ENCODE peak calls at places on chromosome 4, in five cellular contexts. One of them, this sample, is unnamed.

GRCh38 chr4:130322439-130322838 is 1226.5 kb downstream of the C4orf33 start:
- DNase-seq in IMR-90: no peak
- DNase-seq in K562: no peak
- DNase-seq in HepG2: no peak
- DNase-seq in H1: no peak
- DNase-seq in this sample: no peak

GRCh38 chr4:185774815-185775684 is 36.9 kb downstream of the SORBS2 start:
- DNase-seq in H1: no peak
- DNase-seq in HepG2: no peak
- DNase-seq in IMR-90: peak
- DNase-seq in K562: no peak
- DNase-seq in this sample: peak

GRCh38 chr4:80560337-80560736 is 224.8 kb downstream of the CFAP299 start:
- DNase-seq in H1: no peak
- DNase-seq in K562: no peak
- DNase-seq in HepG2: no peak
- DNase-seq in IMR-90: no peak
- DNase-seq in this sample: no peak

GRCh38 chr4:6783111-6783981 is 819 bp downstream of the KIAA0232 start:
- DNase-seq in H1: peak
- DNase-seq in K562: peak
- DNase-seq in IMR-90: peak
- DNase-seq in HepG2: peak
- DNase-seq in this sample: peak

GRCh38 chr4:129468624-129469023 is 372.7 kb downstream of the C4orf33 start:
- DNase-seq in HepG2: no peak
- DNase-seq in K562: no peak
- DNase-seq in IMR-90: no peak
- DNase-seq in H1: no peak
- DNase-seq in this sample: no peak

GRCh38 chr4:1728061-1728980 is 7.0 kb downstream of the TACC3 start:
- DNase-seq in IMR-90: no peak
- DNase-seq in HepG2: no peak
- DNase-seq in K562: no peak
- DNase-seq in H1: no peak
- DNase-seq in this sample: no peak

GRCh38 chr4:67779631-67780030 is 25.4 kb upstream of the GNRHR start:
- DNase-seq in H1: no peak
- DNase-seq in IMR-90: no peak
- DNase-seq in K562: no peak
- DNase-seq in HepG2: no peak
- DNase-seq in this sample: no peak

GRCh38 chr4:150743564-150744342 is 161.8 kb downstream of the MAB21L2 start:
- DNase-seq in H1: no peak
- DNase-seq in K562: no peak
- DNase-seq in HepG2: no peak
- DNase-seq in IMR-90: peak
- DNase-seq in this sample: no peak

GRCh38 chr4:111045992-111046391 is 423.1 kb upstream of the PITX2 start:
- DNase-seq in K562: no peak
- DNase-seq in IMR-90: no peak
- DNase-seq in HepG2: no peak
- DNase-seq in H1: no peak
- DNase-seq in this sample: no peak

GRCh38 chr4:83516042-83516772 is 19.7 kb upstream of the GPAT3 start:
- DNase-seq in HepG2: no peak
- DNase-seq in IMR-90: peak
- DNase-seq in H1: no peak
- DNase-seq in K562: no peak
- DNase-seq in this sample: no peak

GRCh38 chr4:83255584-83255983 is 29.0 kb downstream of the COQ2 start:
- DNase-seq in IMR-90: peak
- DNase-seq in HepG2: no peak
- DNase-seq in H1: no peak
- DNase-seq in K562: no peak
- DNase-seq in this sample: peak

GRCh38 chr4:174674305-174674840 is 152.1 kb upstream of the HPGD start:
- DNase-seq in IMR-90: peak
- DNase-seq in HepG2: no peak
- DNase-seq in K562: no peak
- DNase-seq in H1: no peak
- DNase-seq in this sample: peak

GRCh38 chr4:23333946-23334878 is 555.6 kb downstream of the PPARGC1A start:
- DNase-seq in IMR-90: peak
- DNase-seq in H1: no peak
- DNase-seq in K562: peak
- DNase-seq in HepG2: no peak
- DNase-seq in this sample: no peak

GRCh38 chr4:98744372-98745150 is 86.2 kb upstream of the TSPAN5 start:
- DNase-seq in H1: no peak
- DNase-seq in K562: no peak
- DNase-seq in IMR-90: no peak
- DNase-seq in HepG2: no peak
- DNase-seq in this sample: no peak

GRCh38 chr4:139628184-139629012 is 37.2 kb upstream of the MGST2 start:
- DNase-seq in HepG2: no peak
- DNase-seq in K562: no peak
- DNase-seq in IMR-90: no peak
- DNase-seq in H1: no peak
- DNase-seq in this sample: no peak

GRCh38 chr4:140789752-140790151 is 33.6 kb upstream of the TBC1D9 start:
- DNase-seq in K562: no peak
- DNase-seq in HepG2: no peak
- DNase-seq in IMR-90: peak
- DNase-seq in H1: no peak
- DNase-seq in this sample: no peak

GRCh38 chr4:137956256-137956655 is 285.9 kb downstream of the SLC7A11 start:
- DNase-seq in IMR-90: peak
- DNase-seq in H1: no peak
- DNase-seq in HepG2: no peak
- DNase-seq in K562: no peak
- DNase-seq in this sample: no peak

GRCh38 chr4:121777625-121778024 is 12.7 kb upstream of the SMIM43 start:
- DNase-seq in IMR-90: no peak
- DNase-seq in K562: no peak
- DNase-seq in H1: no peak
- DNase-seq in HepG2: no peak
- DNase-seq in this sample: no peak

GRCh38 chr4:15707363-15707715 is 4.5 kb downstream of the BST1 start:
- DNase-seq in H1: no peak
- DNase-seq in IMR-90: no peak
- DNase-seq in HepG2: no peak
- DNase-seq in K562: no peak
- DNase-seq in this sample: no peak

GRCh38 chr4:7322166-7322991 is 112.4 kb downstream of the PSAPL1 start:
- DNase-seq in HepG2: no peak
- DNase-seq in K562: no peak
- DNase-seq in IMR-90: no peak
- DNase-seq in H1: no peak
- DNase-seq in this sample: no peak

GRCh38 chr4:167025651-167026050 is 208.6 kb downstream of the SPOCK3 start:
- DNase-seq in HepG2: peak
- DNase-seq in H1: no peak
- DNase-seq in K562: no peak
- DNase-seq in IMR-90: no peak
- DNase-seq in this sample: no peak

GRCh38 chr4:140078366-140078765 is 75.6 kb downstream of the MAML3 start:
- DNase-seq in H1: no peak
- DNase-seq in K562: no peak
- DNase-seq in HepG2: no peak
- DNase-seq in IMR-90: peak
- DNase-seq in this sample: no peak

GRCh38 chr4:164779811-164780216 is 25.9 kb downstream of the SMIM31 start:
- DNase-seq in K562: peak
- DNase-seq in H1: peak
- DNase-seq in IMR-90: peak
- DNase-seq in HepG2: peak
- DNase-seq in this sample: peak

GRCh38 chr4:115187136-115187535 is 73.7 kb upstream of the NDST4 start:
- DNase-seq in IMR-90: no peak
- DNase-seq in H1: no peak
- DNase-seq in HepG2: no peak
- DNase-seq in K562: no peak
- DNase-seq in this sample: no peak

GRCh38 chr4:74544655-74545361 is 99.9 kb downstream of the AREG start:
- DNase-seq in HepG2: peak
- DNase-seq in IMR-90: peak
- DNase-seq in K562: no peak
- DNase-seq in H1: no peak
- DNase-seq in this sample: peak

GRCh38 chr4:52932586-52933482 is 70.7 kb downstream of the RASL11B start:
- DNase-seq in H1: no peak
- DNase-seq in IMR-90: peak
- DNase-seq in HepG2: no peak
- DNase-seq in K562: no peak
- DNase-seq in this sample: no peak

GRCh38 chr4:7987148-7987989 is 47.7 kb upstream of the AFAP1 start:
- DNase-seq in H1: no peak
- DNase-seq in K562: peak
- DNase-seq in HepG2: peak
- DNase-seq in IMR-90: peak
- DNase-seq in this sample: peak

GRCh38 chr4:26179316-26179760 is 141.5 kb upstream of the RBPJ start:
- DNase-seq in K562: no peak
- DNase-seq in H1: no peak
- DNase-seq in IMR-90: no peak
- DNase-seq in HepG2: no peak
- DNase-seq in this sample: no peak

GRCh38 chr4:89197920-89198319 is 86.6 kb downstream of the TIGD2 start:
- DNase-seq in H1: no peak
- DNase-seq in HepG2: no peak
- DNase-seq in K562: no peak
- DNase-seq in IMR-90: no peak
- DNase-seq in this sample: no peak

GRCh38 chr4:176333076-176333475 is 13.3 kb downstream of the SPCS3 start:
- DNase-seq in K562: no peak
- DNase-seq in H1: no peak
- DNase-seq in IMR-90: peak
- DNase-seq in HepG2: no peak
- DNase-seq in this sample: no peak
- TF ChIP-seq MAFK in K562: no peak
- TF ChIP-seq MAFK in H1: no peak
- TF ChIP-seq MAFK in IMR-90: no peak
- TF ChIP-seq MAFK in HepG2: no peak
- TF ChIP-seq MAFK in this sample: no peak

DNA sequence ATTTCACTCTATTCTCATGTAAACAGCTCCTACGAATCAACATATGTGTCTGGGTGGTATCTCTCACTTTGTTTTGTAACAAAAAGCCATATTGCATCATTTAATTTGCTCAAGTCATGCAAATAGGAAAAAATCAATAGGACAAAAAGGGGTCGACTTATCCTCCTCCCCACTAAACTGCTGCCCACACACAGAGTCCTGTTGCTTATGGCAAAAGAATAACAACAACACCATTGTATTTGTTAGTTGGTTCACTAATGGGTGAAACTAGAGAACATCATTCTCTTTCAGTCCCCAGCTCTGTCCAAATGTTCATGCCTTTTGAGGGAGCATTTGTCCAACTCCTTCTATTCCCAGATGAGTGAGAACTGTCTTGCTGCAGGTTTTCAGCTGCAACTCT is 2.1 kb downstream of the HHIP start:
- DNase-seq in HepG2: no peak
- DNase-seq in IMR-90: no peak
- DNase-seq in K562: no peak
- DNase-seq in H1: no peak
- DNase-seq in this sample: no peak
- TF ChIP-seq MAFK in HepG2: no peak
- TF ChIP-seq MAFK in IMR-90: no peak
- TF ChIP-seq MAFK in K562: no peak
- TF ChIP-seq MAFK in H1: no peak
- TF ChIP-seq MAFK in this sample: no peak

GRCh38 chr4:172125438-172125837 is 312.2 kb downstream of the GALNTL6 start:
- DNase-seq in HepG2: no peak
- DNase-seq in K562: no peak
- DNase-seq in IMR-90: no peak
- DNase-seq in H1: no peak
- DNase-seq in this sample: no peak

GRCh38 chr4:172127168-172127567 is 314.0 kb downstream of the GALNTL6 start:
- DNase-seq in IMR-90: no peak
- DNase-seq in HepG2: no peak
- DNase-seq in K562: no peak
- DNase-seq in H1: no peak
- DNase-seq in this sample: no peak

GRCh38 chr4:172129593-172129992 is 316.4 kb downstream of the GALNTL6 start:
- DNase-seq in H1: no peak
- DNase-seq in K562: no peak
- DNase-seq in IMR-90: no peak
- DNase-seq in HepG2: no peak
- DNase-seq in this sample: no peak

DNA sequence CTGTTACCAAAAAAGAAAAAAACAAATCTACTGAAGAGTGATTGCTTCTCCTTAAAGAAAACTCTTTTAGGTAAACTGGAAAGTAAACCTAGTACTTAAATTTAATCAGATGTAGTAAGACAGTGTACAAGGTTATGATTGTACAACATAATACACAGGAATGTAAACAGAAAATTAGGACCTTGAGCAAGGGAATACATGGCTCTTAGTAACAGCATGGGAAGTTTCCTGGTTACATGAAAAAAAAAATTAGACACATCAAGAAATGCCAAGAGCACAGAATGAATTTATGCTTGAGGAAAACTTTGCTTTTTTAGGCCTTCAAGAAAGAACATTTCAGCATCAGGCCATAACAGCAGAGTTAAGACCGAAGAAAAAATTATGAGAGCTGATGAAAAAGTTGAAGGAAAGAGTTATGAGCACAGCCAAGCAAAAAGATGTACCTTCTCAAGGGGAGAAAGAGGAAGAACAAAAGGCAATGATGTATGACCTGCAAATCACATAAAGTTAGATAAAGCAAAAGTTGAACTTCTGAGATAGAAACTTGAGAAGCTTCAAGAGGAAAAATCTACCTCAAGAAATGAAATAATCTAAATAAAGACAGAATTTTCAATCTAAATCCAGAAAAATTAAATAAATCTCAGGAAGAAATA is 311.6 kb downstream of the GALNTL6 start:
- DNase-seq in H1: no peak
- DNase-seq in IMR-90: no peak
- DNase-seq in K562: no peak
- DNase-seq in HepG2: no peak
- DNase-seq in this sample: no peak
- TF ChIP-seq MAFK in H1: no peak
- TF ChIP-seq MAFK in IMR-90: no peak
- TF ChIP-seq MAFK in K562: no peak
- TF ChIP-seq MAFK in HepG2: no peak
- TF ChIP-seq MAFK in this sample: no peak

DNA sequence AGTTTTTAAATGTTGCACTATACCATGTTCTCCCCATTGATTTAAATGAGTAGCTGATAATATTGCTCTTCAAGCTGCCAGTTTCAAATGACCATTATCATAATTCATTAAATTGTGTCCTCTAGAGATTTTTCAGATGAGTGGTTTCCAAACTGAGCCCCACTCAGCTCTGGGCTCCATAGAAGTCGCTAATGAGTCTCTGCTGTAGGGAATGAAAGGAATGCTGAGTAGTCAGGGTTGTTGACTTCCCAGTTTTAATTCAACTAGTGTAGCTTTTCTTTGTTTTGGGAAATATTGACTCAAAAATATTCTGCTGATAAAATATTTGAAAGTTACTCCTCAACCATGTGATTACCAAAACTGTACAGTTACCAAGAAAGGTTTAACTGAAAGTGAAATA is 1081.1 kb downstream of the ARAP2 start:
- DNase-seq in K562: no peak
- DNase-seq in H1: no peak
- DNase-seq in IMR-90: no peak
- DNase-seq in HepG2: no peak
- DNase-seq in this sample: no peak
- TF ChIP-seq MAFK in K562: no peak
- TF ChIP-seq MAFK in H1: no peak
- TF ChIP-seq MAFK in IMR-90: no peak
- TF ChIP-seq MAFK in HepG2: no peak
- TF ChIP-seq MAFK in this sample: no peak

This sample was measured in A549.